ENCODE peak calls at places on chromosomes 13 and 19, in six cellular contexts. X is A549, L is suprapubic skin, B is psoas muscle, I is tibial nerve, V is left ventricle myocardium inferior. Y is an unnamed sample. For H3K4me1, the result is how much of the 10 kb centered on the place peaks cover.

GRCh38 chr19:10332965-10333757 is at the start of gene RAVER1:
- DNase-seq in X (peak), L (peak), B (peak), I (peak), V (peak), Y (peak)

GRCh38 chr13:74443623-74444022 is 309.4 kb upstream of the KLF12 start:
- DNase-seq in X (peak), L (no peak), B (no peak), I (no peak), V (no peak), Y (no peak)

GRCh38 chr13:82962422-82962821 is 919.9 kb downstream of the SLITRK1 start:
- DNase-seq in X (no peak), L (no peak), B (no peak), I (no peak), V (no peak), Y (no peak)

GRCh38 chr19:43765109-43765876 is 10.5 kb upstream of the SMG9 start:
- DNase-seq in X (peak), L (no peak), B (peak), I (no peak), V (no peak), Y (peak)

GRCh38 chr13:34469212-34469983 is 472.7 kb upstream of the NBEA start:
- DNase-seq in X (no peak), L (no peak), B (no peak), I (no peak), V (no peak), Y (no peak)

GRCh38 chr13:111572956-111573355 is 252.5 kb downstream of the TEX29 start:
- DNase-seq in X (no peak), L (no peak), B (no peak), I (no peak), V (no peak), Y (no peak)

GRCh38 chr13:78040431-78040830 is 121.8 kb upstream of the EDNRB start:
- DNase-seq in X (no peak), L (no peak), B (no peak), I (no peak), V (no peak), Y (no peak)

GRCh38 chr13:101949681-101950080 is 452.2 kb downstream of the FGF14 start:
- DNase-seq in X (no peak), L (no peak), B (no peak), I (no peak), V (no peak), Y (no peak)

GRCh38 chr19:8585057-8585893 is 8.0 kb upstream of the MYO1F start:
- DNase-seq in X (no peak), L (no peak), B (no peak), I (no peak), V (no peak), Y (no peak)

GRCh38 chr19:2275588-2276428 is 6.2 kb downstream of the PEAK3 start:
- DNase-seq in X (no peak), L (no peak), B (peak), I (no peak), V (peak), Y (peak)

GRCh38 chr13:74325106-74325505 is 190.9 kb upstream of the KLF12 start:
- DNase-seq in X (no peak), L (no peak), B (no peak), I (no peak), V (no peak), Y (peak)

GRCh38 chr13:66875264-66875663 is 354.9 kb downstream of the PCDH9 start:
- DNase-seq in X (no peak), L (no peak), B (no peak), I (no peak), V (no peak), Y (no peak)

GRCh38 chr19:51338563-51339312 is 3.2 kb downstream of the VSIG10L start:
- DNase-seq in X (peak), L (peak), B (peak), I (peak), V (peak), Y (peak)

GRCh38 chr19:47239610-47240296 is 8.8 kb upstream of the BBC3 start:
- DNase-seq in X (no peak), L (no peak), B (peak), I (no peak), V (peak), Y (no peak)

GRCh38 chr19:49844138-49844740 is 6.7 kb upstream of the PTOV1 start:
- DNase-seq in X (no peak), L (no peak), B (peak), I (no peak), V (no peak), Y (no peak)

GRCh38 chr19:46392252-46392801 is 21.0 kb downstream of the CCDC8 start:
- DNase-seq in X (no peak), L (no peak), B (no peak), I (no peak), V (no peak), Y (no peak)

GRCh38 chr13:99335603-99336002 is 28.4 kb upstream of the GPR183 start:
- DNase-seq in X (no peak), L (no peak), B (no peak), I (no peak), V (no peak), Y (no peak)

GRCh38 chr19:2722541-2723344 is 1.6 kb upstream of the DIRAS1 start:
- DNase-seq in X (peak), L (no peak), B (peak), I (no peak), V (peak), Y (peak)

GRCh38 chr19:45218426-45218825 is 26.8 kb downstream of the EXOC3L2 start:
- DNase-seq in X (no peak), L (no peak), B (no peak), I (no peak), V (no peak), Y (no peak)

GRCh38 chr13:25648996-25649633 is 277.3 kb downstream of the ATP8A2 start:
- DNase-seq in X (no peak), L (no peak), B (no peak), I (no peak), V (no peak), Y (no peak)

GRCh38 chr19:1510442-1510806 is 2.4 kb downstream of the ADAMTSL5 start:
- DNase-seq in X (no peak), L (no peak), B (no peak), I (no peak), V (no peak), Y (no peak)

GRCh38 chr13:88592105-88592504 is 920.9 kb downstream of the SLITRK5 start:
- DNase-seq in X (no peak), L (no peak), B (no peak), I (no peak), V (no peak), Y (no peak)

GRCh38 chr19:17719730-17720486 is 628 bp downstream of the MAP1S start:
- DNase-seq in X (no peak), L (no peak), B (no peak), I (no peak), V (no peak), Y (peak)

GRCh38 chr13:44848956-44849748 is 140.1 kb downstream of the NUFIP1 start:
- DNase-seq in X (no peak), L (no peak), B (no peak), I (no peak), V (no peak), Y (no peak)

GRCh38 chr13:42041017-42041683 is 7.3 kb upstream of the DGKH start:
- DNase-seq in X (peak), L (no peak), B (peak), I (no peak), V (peak), Y (peak)

GRCh38 chr19:4007836-4008539 is 452 bp downstream of the PIAS4 start:
- DNase-seq in X (no peak), L (no peak), B (peak), I (no peak), V (no peak), Y (no peak)

GRCh38 chr13:76991432-76991795 is 467 bp upstream of the CLN5 start:
- DNase-seq in X (no peak), L (no peak), B (peak), I (no peak), V (no peak), Y (no peak)

GRCh38 chr13:110561335-110562033 is at the start of gene RAB20:
- DNase-seq in X (peak), L (peak), B (peak), I (peak), V (peak), Y (peak)

GRCh38 chr13:27425918-27426630 is 1.7 kb downstream of the GTF3A start:
- DNase-seq in X (peak), L (peak), B (peak), I (peak), V (peak), Y (peak)

GRCh38 chr19:21848706-21849105 is 12.7 kb upstream of the ZNF43 start:
- DNase-seq in X (peak), L (no peak), B (no peak), I (no peak), V (no peak), Y (no peak)

GRCh38 chr19:22919946-22920345 is 83.0 kb downstream of the ZNF728 start:
- DNase-seq in X (no peak), L (no peak), B (no peak), I (no peak), V (no peak), Y (no peak)

GRCh38 chr19:34851277-34851804 is 75.4 kb upstream of the ZNF30 start:
- DNase-seq in X (no peak), L (no peak), B (no peak), I (no peak), V (no peak), Y (no peak)

GRCh38 chr13:52968074-52968700 is 60.4 kb upstream of the OLFM4 start:
- DNase-seq in X (peak), L (peak), B (peak), I (peak), V (peak), Y (peak)

GRCh38 chr19:11418518-11419506 is at the start of gene RGL3:
- DNase-seq in X (no peak), L (no peak), B (peak), I (no peak), V (peak), Y (peak)

GRCh38 chr13:43785166-43785680 is 1.5 kb downstream of the ENOX1 start:
- DNase-seq in X (no peak), L (no peak), B (no peak), I (no peak), V (no peak), Y (no peak)

GRCh38 chr19:34241513-34242337 is 12.6 kb upstream of the GARRE1 start:
- DNase-seq in X (peak), L (no peak), B (peak), I (no peak), V (no peak), Y (no peak)

GRCh38 chr19:41746593-41747227 is 8.6 kb upstream of the CEACAM6 start:
- DNase-seq in X (peak), L (no peak), B (no peak), I (no peak), V (no peak), Y (no peak)

DNA sequence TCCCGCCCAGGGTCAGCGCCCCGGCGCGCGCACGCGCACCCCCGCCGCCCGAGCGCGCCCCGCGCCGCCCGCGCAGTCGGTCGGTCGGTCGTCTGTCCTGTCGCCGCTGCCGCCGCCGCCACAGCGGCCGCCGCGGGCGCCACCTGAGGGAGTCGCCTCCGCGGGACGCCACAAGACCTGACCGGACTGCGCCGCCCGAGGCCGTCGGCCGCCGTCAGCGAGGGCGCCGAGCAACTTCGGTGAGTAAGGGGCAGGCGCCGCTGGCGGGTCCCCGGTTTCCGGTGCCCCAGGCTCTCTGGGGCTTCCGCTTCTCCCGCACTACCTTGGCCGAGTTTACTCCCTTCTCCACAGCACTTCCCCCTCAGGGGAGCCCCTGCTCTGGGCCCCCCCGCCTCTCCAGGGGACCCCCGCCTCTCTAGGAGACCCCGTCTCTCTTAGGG is 19.6 kb upstream of the GATAD2A start:
- DNase-seq in X (no peak), L (peak), B (no peak), I (no peak), V (no peak), Y (no peak)
- H3K4me1 ChIP-seq in X (under half), L (half or more), B (under half), I (under half), V (half or more), Y (half or more)

GRCh38 chr13:51453308-51453958 is 597 bp upstream of the INTS6 start:
- DNase-seq in X (peak), L (peak), B (peak), I (peak), V (peak), Y (peak)
- TF ChIP-seq CTCF in X (no peak), L (no peak), B (no peak), I (no peak), V (no peak), Y (no peak)

GRCh38 chr13:98225036-98225940 is 48.2 kb upstream of the RNF113B start:
- DNase-seq in X (no peak), L (no peak), B (no peak), I (no peak), V (no peak), Y (no peak)
- H3K4me1 ChIP-seq in X (under half), L (under half), B (under half), I (under half), V (under half), Y (under half)

GRCh38 chr13:36031490-36031889 is 99.7 kb downstream of the DCLK1 start:
- DNase-seq in X (no peak), L (no peak), B (no peak), I (no peak), V (no peak), Y (no peak)
- TF ChIP-seq CTCF in X (no peak), L (no peak), B (no peak), I (no peak), V (no peak), Y (no peak)

GRCh38 chr13:100513987-100514670 is 74.5 kb downstream of the GGACT start:
- DNase-seq in X (no peak), L (no peak), B (no peak), I (no peak), V (no peak), Y (no peak)

GRCh38 chr13:100511422-100511821 is 77.2 kb downstream of the GGACT start:
- DNase-seq in X (no peak), L (no peak), B (no peak), I (no peak), V (no peak), Y (no peak)

GRCh38 chr13:100513171-100513570 is 75.4 kb downstream of the GGACT start:
- DNase-seq in X (no peak), L (no peak), B (no peak), I (no peak), V (no peak), Y (no peak)

GRCh38 chr13:100510208-100510997 is 78.2 kb downstream of the GGACT start:
- DNase-seq in X (no peak), L (no peak), B (no peak), I (no peak), V (no peak), Y (no peak)

DNA sequence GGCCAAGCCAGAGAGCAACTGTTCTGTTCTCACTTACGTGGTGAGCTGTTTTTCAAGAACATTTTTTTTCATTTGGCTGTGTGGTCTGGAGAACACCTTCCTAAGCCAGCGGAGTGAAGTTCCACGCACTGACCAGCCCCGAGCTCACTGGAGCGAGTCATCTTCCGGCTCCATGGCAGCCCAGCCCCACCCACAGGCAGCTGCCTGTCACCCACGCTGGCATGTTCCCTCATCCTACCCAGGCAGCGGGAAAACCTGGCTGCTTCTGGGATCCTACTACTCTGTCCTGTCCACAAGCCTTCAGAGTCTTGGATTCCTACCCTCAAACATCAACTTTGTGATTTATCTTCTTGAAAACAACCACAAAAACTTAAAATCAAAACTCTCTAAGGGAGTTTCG is 76.2 kb downstream of the GGACT start:
- DNase-seq in X (no peak), L (no peak), B (no peak), I (no peak), V (no peak), Y (no peak)
- H3K4me1 ChIP-seq in X (under half), L (under half), B (under half), I (under half), V (under half), Y (under half)

GRCh38 chr19:39413903-39414608 is 1.6 kb downstream of the PLEKHG2 start:
- DNase-seq in X (peak), L (peak), B (peak), I (no peak), V (no peak), Y (peak)
- TF ChIP-seq CTCF in X (peak), L (no peak), B (no peak), I (no peak), V (no peak), Y (no peak)

GRCh38 chr19:5949792-5950305 is 28.1 kb downstream of the RANBP3 start:
- DNase-seq in X (no peak), L (no peak), B (no peak), I (no peak), V (peak), Y (peak)
- H3K4me1 ChIP-seq in X (under half), L (half or more), B (half or more), I (under half), V (half or more), Y (half or more)

GRCh38 chr19:38596057-38596981 is 21.4 kb downstream of the MAP4K1 start:
- DNase-seq in X (peak), L (no peak), B (peak), I (no peak), V (no peak), Y (no peak)
- TF ChIP-seq CTCF in X (no peak), L (no peak), B (no peak), I (no peak), V (no peak), Y (no peak)

DNA sequence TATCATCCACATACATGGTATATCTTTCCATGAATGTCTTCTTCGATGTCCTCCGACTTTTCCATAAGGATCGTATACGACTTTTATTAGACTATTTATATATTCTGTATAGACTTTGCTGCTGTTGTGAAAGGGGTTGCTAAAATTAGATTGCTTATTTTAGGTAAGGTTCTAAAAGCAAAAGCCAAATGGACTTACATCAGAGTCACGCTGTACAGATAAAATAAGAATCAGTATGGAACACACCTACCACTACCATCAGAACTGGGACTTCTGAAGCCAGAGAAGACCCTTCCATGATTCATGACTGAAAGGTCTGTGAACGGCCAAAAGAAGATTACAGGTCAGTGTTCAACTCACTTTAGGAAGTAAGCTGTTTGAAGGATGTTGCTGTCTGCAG is 8.9 kb downstream of the ANKRD27 start:
- DNase-seq in X (no peak), L (no peak), B (no peak), I (no peak), V (no peak), Y (no peak)
- H3K4me1 ChIP-seq in X (under half), L (under half), B (under half), I (under half), V (half or more), Y (under half)